ENCODE peak calls at places on chromosomes 4 and X, in six cellular contexts. Q, M, B, F, D and T are unnamed samples.

GRCh38 chrX:2427737-2428136 is 73.0 kb downstream of the DHRSX start:
- DNase-seq in B (no peak), D (no peak), Q (no peak), M (no peak), F (no peak), T (no peak)

GRCh38 chrX:39897741-39898097 is 200.0 kb downstream of the BCOR start:
- DNase-seq in D (no peak), B (no peak), Q (no peak), M (no peak), F (no peak), T (no peak)

GRCh38 chrX:22395372-22395771 is 122.7 kb downstream of the CBLL2 start:
- DNase-seq in D (no peak), F (no peak), M (peak), B (no peak), Q (no peak), T (no peak)

GRCh38 chr4:140662082-140662869 is 93.5 kb upstream of the UCP1 start:
- DNase-seq in M (peak), B (no peak), D (no peak), F (no peak), Q (no peak), T (no peak)

GRCh38 chr4:6269651-6270511 is at the start of gene WFS1:
- DNase-seq in Q (peak), M (peak), D (peak), B (peak), F (peak), T (peak)

GRCh38 chr4:102449751-102450352 is 51.3 kb upstream of the NFKB1 start:
- DNase-seq in D (no peak), Q (peak), B (no peak), F (peak), M (peak), T (no peak)

GRCh38 chrX:38236901-38237615 is 16.4 kb upstream of the SRPX start:
- DNase-seq in Q (no peak), M (peak), F (no peak), B (no peak), D (no peak), T (no peak)

GRCh38 chr4:184362338-184362737 is 112.0 kb downstream of the IRF2 start:
- DNase-seq in D (no peak), B (no peak), Q (no peak), M (no peak), F (no peak), T (no peak)

GRCh38 chr4:3805731-3806130 is 39.5 kb downstream of the ADRA2C start:
- DNase-seq in M (no peak), D (no peak), Q (no peak), B (no peak), F (no peak), T (no peak)

GRCh38 chr4:22476011-22476410 is 39.9 kb downstream of the ADGRA3 start:
- DNase-seq in D (no peak), Q (no peak), B (no peak), M (no peak), F (no peak), T (no peak)

GRCh38 chr4:121156822-121157769 is 7.0 kb downstream of the TNIP3 start:
- DNase-seq in F (peak), B (no peak), M (peak), Q (no peak), D (no peak), T (peak)

GRCh38 chr4:101291198-101291597 is 56.1 kb downstream of the PPP3CA start:
- DNase-seq in B (no peak), M (no peak), Q (no peak), F (no peak), D (no peak), T (no peak)

GRCh38 chr4:138310498-138310897 is 68.3 kb upstream of the SLC7A11 start:
- DNase-seq in M (peak), B (no peak), F (no peak), D (no peak), Q (no peak), T (no peak)

GRCh38 chrX:139766545-139766983 is 58.6 kb upstream of the MCF2 start:
- DNase-seq in B (no peak), D (no peak), M (no peak), F (no peak), Q (no peak), T (no peak)

GRCh38 chrX:63050225-63050624 is 300.9 kb downstream of the SPIN4 start:
- DNase-seq in D (no peak), B (no peak), Q (no peak), M (no peak), F (no peak), T (no peak)

GRCh38 chr4:118729287-118730286 is 44.4 kb downstream of the METTL14 start:
- DNase-seq in F (no peak), M (peak), D (peak), Q (no peak), B (no peak), T (no peak)

GRCh38 chrX:25650216-25650615 is 487.9 kb upstream of the MAGEB18 start:
- DNase-seq in D (no peak), Q (no peak), M (no peak), F (no peak), B (no peak), T (no peak)

GRCh38 chrX:147699061-147699460 is 212.7 kb upstream of the FMR1 start:
- DNase-seq in D (no peak), B (no peak), M (no peak), F (peak), Q (no peak), T (no peak)

GRCh38 chrX:81202413-81202794 is 502 bp downstream of the SH3BGRL start:
- DNase-seq in M (peak), Q (no peak), D (no peak), F (no peak), B (no peak), T (no peak)

GRCh38 chrX:43467608-43468234 is 188.4 kb upstream of the MAOA start:
- DNase-seq in Q (no peak), M (no peak), B (no peak), F (no peak), D (no peak), T (no peak)

GRCh38 chr4:21304061-21304541 is 603.8 kb downstream of the PACRGL start:
- DNase-seq in F (peak), B (no peak), M (no peak), D (no peak), Q (no peak), T (peak)

GRCh38 chr4:3287972-3288570 is 4.8 kb upstream of the RGS12 start:
- DNase-seq in Q (no peak), D (no peak), B (no peak), F (no peak), M (no peak), T (peak)

GRCh38 chr4:107800686-107801085 is 24.0 kb upstream of the SGMS2 start:
- DNase-seq in D (no peak), F (no peak), Q (no peak), B (no peak), M (no peak), T (no peak)

GRCh38 chr4:163607292-163607691 is 112.8 kb downstream of the TMA16 start:
- DNase-seq in M (no peak), B (no peak), Q (no peak), D (no peak), F (no peak), T (no peak)

GRCh38 chr4:55820260-55820659 is 670 bp downstream of the EXOC1L start:
- DNase-seq in F (no peak), D (no peak), M (no peak), B (no peak), Q (no peak), T (no peak)